ENCODE peak calls at places on chromosomes 13 and 19, in nine cellular contexts. A, D, E, F, H, L, G, B and C are unnamed samples.

GRCh38 chr19:54464624-54465266 is 1.2 kb upstream of the LENG9 start:
- DNase-seq in F (no peak), H (peak), E (peak), A (peak), G (peak), L (peak), D (no peak), B (no peak), C (peak)

GRCh38 chr13:20873348-20873747 is 29.2 kb downstream of the XPO4 start:
- DNase-seq in B (peak), L (no peak), D (no peak), E (no peak), A (no peak), F (no peak), H (peak), G (no peak), C (no peak)

GRCh38 chr19:4831351-4832340 is at the start of gene TICAM1:
- DNase-seq in A (peak), H (peak), L (peak), G (no peak), B (no peak), E (peak), D (no peak), F (peak), C (peak)

GRCh38 chr19:39498262-39499081 is at the start of gene DLL3:
- DNase-seq in F (no peak), G (no peak), D (peak), H (peak), L (no peak), A (no peak), E (no peak), B (no peak), C (no peak)

GRCh38 chr13:39512687-39513086 is 90.3 kb downstream of the LHFPL6 start:
- DNase-seq in G (no peak), E (no peak), A (no peak), F (no peak), B (no peak), D (no peak), L (no peak), H (no peak), C (no peak)

GRCh38 chr19:39236527-39236926 is 8.3 kb downstream of the IFNL3 start:
- DNase-seq in A (peak), D (no peak), F (no peak), H (no peak), L (no peak), G (no peak), E (no peak), B (no peak), C (peak)

GRCh38 chr19:1004204-1004802 is 4.1 kb downstream of the GRIN3B start:
- DNase-seq in H (no peak), B (no peak), E (no peak), D (no peak), G (no peak), A (no peak), L (no peak), F (no peak), C (no peak)

GRCh38 chr19:58387338-58388174 is 487 bp downstream of the RPS5 start:
- DNase-seq in B (no peak), L (no peak), G (no peak), E (no peak), F (no peak), D (no peak), H (no peak), A (peak), C (no peak)

GRCh38 chr13:60226507-60226906 is 62.8 kb upstream of the DIAPH3 start:
- DNase-seq in B (no peak), E (no peak), A (no peak), D (peak), L (peak), H (peak), F (no peak), G (no peak), C (no peak)

GRCh38 chr19:2236285-2237050 is at the start of the genes PLEKHJ1 and SF3A2:
- DNase-seq in G (peak), L (peak), H (peak), F (peak), B (peak), D (peak), E (peak), A (peak), C (peak)

GRCh38 chr13:39665763-39666162 is 10.3 kb downstream of the COG6 start:
- DNase-seq in F (no peak), E (no peak), B (no peak), H (no peak), L (no peak), G (no peak), D (no peak), A (no peak), C (no peak)

GRCh38 chr13:92833071-92833470 is 393.5 kb upstream of the GPC6 start:
- DNase-seq in F (no peak), A (no peak), L (no peak), G (no peak), B (no peak), H (no peak), E (no peak), D (no peak), C (no peak)

GRCh38 chr13:57740719-57741118 is 109.2 kb downstream of the PCDH17 start:
- DNase-seq in G (no peak), H (no peak), L (no peak), F (no peak), B (no peak), D (no peak), A (no peak), E (no peak), C (no peak)

GRCh38 chr13:106619688-106620555 is 52.0 kb upstream of the ARGLU1 start:
- DNase-seq in L (peak), H (peak), G (peak), B (peak), F (no peak), A (no peak), D (peak), E (no peak), C (no peak)

GRCh38 chr13:47408546-47409319 is 511.9 kb upstream of the HTR2A start:
- DNase-seq in G (no peak), L (no peak), A (no peak), D (no peak), E (no peak), H (no peak), F (no peak), B (no peak), C (no peak)

GRCh38 chr13:27662738-27663470 is 41.2 kb downstream of the POLR1D start:
- DNase-seq in L (no peak), H (no peak), F (no peak), B (no peak), G (no peak), A (no peak), E (no peak), D (no peak), C (no peak)

GRCh38 chr13:112263152-112263551 is 113.0 kb upstream of the SPACA7 start:
- DNase-seq in A (no peak), L (no peak), E (no peak), B (no peak), D (no peak), F (no peak), H (no peak), G (no peak), C (no peak)

GRCh38 chr13:40402931-40403412 is 263.5 kb downstream of the FOXO1 start:
- DNase-seq in E (no peak), H (peak), B (no peak), L (peak), D (no peak), G (no peak), F (no peak), A (peak), C (no peak)

GRCh38 chr19:48810151-48810550 is 678 bp downstream of the BCAT2 start:
- DNase-seq in F (no peak), E (no peak), B (no peak), D (no peak), G (no peak), H (no peak), L (peak), A (no peak), C (no peak)

GRCh38 chr13:30257433-30258099 is 49.8 kb downstream of the KATNAL1 start:
- DNase-seq in B (no peak), A (no peak), H (no peak), E (no peak), L (no peak), D (no peak), F (no peak), G (no peak), C (no peak)

GRCh38 chr19:35710784-35711723 is 6.7 kb downstream of the ZBTB32 start:
- DNase-seq in E (no peak), H (peak), G (no peak), L (no peak), F (no peak), D (no peak), B (no peak), A (no peak), C (no peak)

GRCh38 chr13:39410089-39410901 is 192.7 kb downstream of the LHFPL6 start:
- DNase-seq in H (no peak), B (peak), F (no peak), G (no peak), A (no peak), E (no peak), L (no peak), D (no peak), C (no peak)

GRCh38 chr13:83498486-83499190 is 383.6 kb downstream of the SLITRK1 start:
- DNase-seq in H (no peak), D (no peak), E (no peak), A (no peak), L (peak), F (no peak), B (peak), G (no peak), C (no peak)

GRCh38 chr19:4018775-4019504 is 11.4 kb downstream of the PIAS4 start:
- DNase-seq in D (no peak), L (no peak), F (no peak), H (no peak), A (no peak), B (no peak), G (no peak), E (no peak), C (no peak)

GRCh38 chr19:56946164-56946563 is 105.6 kb upstream of the PEG3 start:
- DNase-seq in D (no peak), B (no peak), L (no peak), E (no peak), A (no peak), H (no peak), G (no peak), F (no peak), C (no peak)

GRCh38 chr13:109700176-109700575 is 86.2 kb downstream of the IRS2 start:
- DNase-seq in F (no peak), L (peak), E (no peak), A (no peak), D (peak), B (peak), H (peak), G (no peak), C (no peak)

GRCh38 chr19:45798995-45799517 is 6.4 kb upstream of the DMWD start:
- DNase-seq in B (peak), L (peak), E (no peak), G (peak), D (no peak), A (peak), F (peak), H (peak), C (peak)

GRCh38 chr13:24489721-24490120 is 22.9 kb downstream of the PARP4 start:
- DNase-seq in H (no peak), F (no peak), L (no peak), G (no peak), B (no peak), A (no peak), E (no peak), D (no peak), C (no peak)